ENCODE peak calls at places on chromosomes 12 and 14, in four cellular contexts. One of them, this sample, is unnamed.

GRCh38 chr12:17169726-17170471 is 563.9 kb upstream of the LMO3 start:
- DNase-seq in astrocyte of the cerebellum: no peak
- DNase-seq in sigmoid colon: no peak
- DNase-seq in fibroblast of pulmonary artery: no peak
- DNase-seq in this sample: no peak

GRCh38 chr12:122203968-122204828 is 689 bp downstream of the B3GNT4 start:
- DNase-seq in astrocyte of the cerebellum: no peak
- DNase-seq in sigmoid colon: no peak
- DNase-seq in fibroblast of pulmonary artery: no peak
- DNase-seq in this sample: no peak

GRCh38 chr12:130509454-130509853 is 171.8 kb downstream of the PIWIL1 start:
- DNase-seq in astrocyte of the cerebellum: no peak
- DNase-seq in sigmoid colon: no peak
- DNase-seq in fibroblast of pulmonary artery: no peak
- DNase-seq in this sample: no peak

GRCh38 chr12:122730215-122731014 is at the start of gene HCAR1:
- DNase-seq in astrocyte of the cerebellum: no peak
- DNase-seq in sigmoid colon: no peak
- DNase-seq in fibroblast of pulmonary artery: peak
- DNase-seq in this sample: no peak

GRCh38 chr12:41636658-41637057 is 448.5 kb downstream of the PDZRN4 start:
- DNase-seq in astrocyte of the cerebellum: no peak
- DNase-seq in sigmoid colon: no peak
- DNase-seq in fibroblast of pulmonary artery: no peak
- DNase-seq in this sample: no peak

GRCh38 chr12:92408072-92408900 is 262.6 kb upstream of the BTG1 start:
- DNase-seq in astrocyte of the cerebellum: no peak
- DNase-seq in sigmoid colon: no peak
- DNase-seq in fibroblast of pulmonary artery: peak
- DNase-seq in this sample: peak

GRCh38 chr14:94021416-94022157 is 4.6 kb upstream of the OTUB2 start:
- DNase-seq in astrocyte of the cerebellum: peak
- DNase-seq in sigmoid colon: no peak
- DNase-seq in fibroblast of pulmonary artery: no peak
- DNase-seq in this sample: no peak

GRCh38 chr14:52694761-52695480 is 437 bp downstream of the ERO1A start:
- DNase-seq in astrocyte of the cerebellum: no peak
- DNase-seq in sigmoid colon: no peak
- DNase-seq in fibroblast of pulmonary artery: peak
- DNase-seq in this sample: no peak

GRCh38 chr14:87894920-87895319 is 98.1 kb downstream of the GALC start:
- DNase-seq in astrocyte of the cerebellum: no peak
- DNase-seq in sigmoid colon: no peak
- DNase-seq in fibroblast of pulmonary artery: no peak
- DNase-seq in this sample: no peak

GRCh38 chr12:123705935-123706334 is 6.2 kb upstream of the ATP6V0A2 start:
- DNase-seq in astrocyte of the cerebellum: no peak
- DNase-seq in sigmoid colon: no peak
- DNase-seq in fibroblast of pulmonary artery: peak
- DNase-seq in this sample: no peak

GRCh38 chr12:14664434-14665023 is 31.9 kb downstream of the GUCY2C start:
- DNase-seq in astrocyte of the cerebellum: no peak
- DNase-seq in sigmoid colon: no peak
- DNase-seq in fibroblast of pulmonary artery: peak
- DNase-seq in this sample: no peak

GRCh38 chr14:24246765-24247212 is 4.4 kb upstream of the TINF2 start:
- DNase-seq in astrocyte of the cerebellum: no peak
- DNase-seq in sigmoid colon: no peak
- DNase-seq in fibroblast of pulmonary artery: no peak
- DNase-seq in this sample: no peak

GRCh38 chr14:53022593-53022992 is 71.7 kb upstream of the FERMT2 start:
- DNase-seq in astrocyte of the cerebellum: peak
- DNase-seq in sigmoid colon: no peak
- DNase-seq in fibroblast of pulmonary artery: no peak
- DNase-seq in this sample: no peak

DNA sequence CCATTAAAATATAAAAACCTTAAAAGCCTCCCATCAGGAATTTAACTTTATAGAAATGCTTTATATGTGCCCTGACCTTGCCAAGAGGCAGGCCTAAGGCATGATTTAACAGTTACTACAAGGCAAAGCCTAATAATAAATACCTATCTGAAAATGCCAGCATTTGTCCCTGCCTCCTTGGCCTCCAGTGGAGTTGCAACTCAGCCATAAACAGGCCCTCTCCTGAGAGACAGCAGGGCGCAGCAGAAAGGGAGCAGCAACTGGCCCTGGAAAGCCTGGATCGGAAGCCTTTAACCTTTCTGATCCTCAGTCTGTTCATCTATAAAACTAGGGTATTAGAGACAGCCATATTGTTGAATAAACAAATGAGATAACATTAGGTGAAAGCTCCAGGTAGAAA is 324.4 kb downstream of the PAWR start:
- DNase-seq in astrocyte of the cerebellum: no peak
- DNase-seq in sigmoid colon: no peak
- DNase-seq in fibroblast of pulmonary artery: no peak
- DNase-seq in this sample: no peak
- TF ChIP-seq CTCF in astrocyte of the cerebellum: no peak
- TF ChIP-seq CTCF in sigmoid colon: no peak
- TF ChIP-seq CTCF in fibroblast of pulmonary artery: no peak
- TF ChIP-seq CTCF in this sample: no peak

DNA sequence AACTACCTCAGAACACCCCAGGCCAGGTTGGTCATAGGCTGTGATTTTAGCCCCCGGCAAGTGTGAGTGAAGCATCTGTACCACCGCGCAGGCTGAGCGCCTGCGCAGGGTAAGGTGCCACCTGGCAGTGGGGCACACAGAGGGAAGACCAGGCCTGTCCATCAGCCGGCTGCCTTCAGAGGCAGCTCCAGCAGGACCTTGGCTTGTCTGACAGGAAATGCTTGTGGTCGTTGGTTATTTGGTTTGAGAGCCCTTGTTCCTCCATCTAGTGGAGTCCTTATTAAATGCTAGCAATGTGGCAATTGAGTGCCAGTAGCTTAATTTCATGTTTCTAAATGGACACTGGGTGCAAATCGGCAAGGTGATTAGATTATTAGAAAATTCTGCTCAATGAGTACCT is 27.5 kb downstream of the SLC25A29 start:
- DNase-seq in astrocyte of the cerebellum: peak
- DNase-seq in sigmoid colon: no peak
- DNase-seq in fibroblast of pulmonary artery: peak
- DNase-seq in this sample: peak
- TF ChIP-seq CTCF in astrocyte of the cerebellum: peak
- TF ChIP-seq CTCF in sigmoid colon: no peak
- TF ChIP-seq CTCF in fibroblast of pulmonary artery: peak
- TF ChIP-seq CTCF in this sample: peak

GRCh38 chr14:61171687-61172086 is 109.5 kb downstream of the TMEM30B start:
- DNase-seq in astrocyte of the cerebellum: no peak
- DNase-seq in sigmoid colon: no peak
- DNase-seq in fibroblast of pulmonary artery: no peak
- DNase-seq in this sample: no peak

GRCh38 chr14:61168126-61168525 is 113.0 kb downstream of the TMEM30B start:
- DNase-seq in astrocyte of the cerebellum: no peak
- DNase-seq in sigmoid colon: no peak
- DNase-seq in fibroblast of pulmonary artery: no peak
- DNase-seq in this sample: no peak

DNA sequence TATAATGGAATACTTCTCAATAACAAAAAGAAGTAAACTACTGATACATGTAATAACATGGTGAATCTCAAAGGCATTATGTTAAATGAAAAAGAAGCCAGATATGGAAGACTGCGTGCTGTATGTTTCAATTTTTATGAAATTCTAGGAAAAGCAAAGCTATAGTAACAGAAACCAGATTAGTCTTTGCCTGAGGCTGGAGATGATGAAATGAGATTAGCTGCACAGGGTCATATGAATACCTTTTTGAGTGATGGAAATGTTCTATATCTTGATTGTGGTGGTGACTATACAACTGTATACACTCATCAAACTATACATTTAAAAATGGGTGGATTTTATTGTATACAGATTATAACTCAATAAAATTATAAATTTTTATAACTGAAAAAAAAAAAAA is 113.5 kb downstream of the TMEM30B start:
- DNase-seq in astrocyte of the cerebellum: no peak
- DNase-seq in sigmoid colon: no peak
- DNase-seq in fibroblast of pulmonary artery: no peak
- DNase-seq in this sample: no peak
- TF ChIP-seq CTCF in astrocyte of the cerebellum: no peak
- TF ChIP-seq CTCF in sigmoid colon: no peak
- TF ChIP-seq CTCF in fibroblast of pulmonary artery: no peak
- TF ChIP-seq CTCF in this sample: no peak

GRCh38 chr14:64442300-64442988 is 22.9 kb upstream of the AKAP5 start:
- DNase-seq in astrocyte of the cerebellum: no peak
- DNase-seq in sigmoid colon: no peak
- DNase-seq in fibroblast of pulmonary artery: no peak
- DNase-seq in this sample: no peak

GRCh38 chr14:64440494-64440893 is 24.8 kb upstream of the AKAP5 start:
- DNase-seq in astrocyte of the cerebellum: no peak
- DNase-seq in sigmoid colon: no peak
- DNase-seq in fibroblast of pulmonary artery: peak
- DNase-seq in this sample: no peak

GRCh38 chr14:64444140-64444539 is 21.2 kb upstream of the AKAP5 start:
- DNase-seq in astrocyte of the cerebellum: no peak
- DNase-seq in sigmoid colon: no peak
- DNase-seq in fibroblast of pulmonary artery: no peak
- DNase-seq in this sample: no peak

GRCh38 chr14:64447890-64448667 is 17.2 kb upstream of the AKAP5 start:
- DNase-seq in astrocyte of the cerebellum: no peak
- DNase-seq in sigmoid colon: no peak
- DNase-seq in fibroblast of pulmonary artery: no peak
- DNase-seq in this sample: no peak

GRCh38 chr14:64444984-64445845 is 20.1 kb upstream of the AKAP5 start:
- DNase-seq in astrocyte of the cerebellum: peak
- DNase-seq in sigmoid colon: no peak
- DNase-seq in fibroblast of pulmonary artery: peak
- DNase-seq in this sample: no peak
- TF ChIP-seq CTCF in astrocyte of the cerebellum: no peak
- TF ChIP-seq CTCF in sigmoid colon: no peak
- TF ChIP-seq CTCF in fibroblast of pulmonary artery: peak
- TF ChIP-seq CTCF in this sample: no peak

GRCh38 chr12:85569261-85569660 is 266.9 kb downstream of the RASSF9 start:
- DNase-seq in astrocyte of the cerebellum: no peak
- DNase-seq in sigmoid colon: no peak
- DNase-seq in fibroblast of pulmonary artery: no peak
- DNase-seq in this sample: no peak

GRCh38 chr12:85564786-85565185 is 271.4 kb downstream of the RASSF9 start:
- DNase-seq in astrocyte of the cerebellum: no peak
- DNase-seq in sigmoid colon: no peak
- DNase-seq in fibroblast of pulmonary artery: no peak
- DNase-seq in this sample: no peak

GRCh38 chr12:85573635-85574214 is 262.5 kb downstream of the RASSF9 start:
- DNase-seq in astrocyte of the cerebellum: no peak
- DNase-seq in sigmoid colon: no peak
- DNase-seq in fibroblast of pulmonary artery: no peak
- DNase-seq in this sample: no peak

GRCh38 chr12:85572956-85573355 is 263.3 kb downstream of the RASSF9 start:
- DNase-seq in astrocyte of the cerebellum: no peak
- DNase-seq in sigmoid colon: no peak
- DNase-seq in fibroblast of pulmonary artery: no peak
- DNase-seq in this sample: no peak

GRCh38 chr12:85568395-85569103 is 267.7 kb downstream of the RASSF9 start:
- DNase-seq in astrocyte of the cerebellum: no peak
- DNase-seq in sigmoid colon: no peak
- DNase-seq in fibroblast of pulmonary artery: no peak
- DNase-seq in this sample: no peak
- TF ChIP-seq CTCF in astrocyte of the cerebellum: no peak
- TF ChIP-seq CTCF in sigmoid colon: no peak
- TF ChIP-seq CTCF in fibroblast of pulmonary artery: no peak
- TF ChIP-seq CTCF in this sample: no peak

GRCh38 chr12:127496255-127496654 is 770.7 kb upstream of the TMEM132C start:
- DNase-seq in astrocyte of the cerebellum: no peak
- DNase-seq in sigmoid colon: no peak
- DNase-seq in fibroblast of pulmonary artery: no peak
- DNase-seq in this sample: no peak
- TF ChIP-seq CTCF in astrocyte of the cerebellum: no peak
- TF ChIP-seq CTCF in sigmoid colon: no peak
- TF ChIP-seq CTCF in fibroblast of pulmonary artery: no peak
- TF ChIP-seq CTCF in this sample: no peak

GRCh38 chr14:42994001-42994736 is 1387.5 kb downstream of the LRFN5 start:
- DNase-seq in astrocyte of the cerebellum: peak
- DNase-seq in sigmoid colon: no peak
- DNase-seq in fibroblast of pulmonary artery: peak
- DNase-seq in this sample: no peak
- TF ChIP-seq CTCF in astrocyte of the cerebellum: no peak
- TF ChIP-seq CTCF in sigmoid colon: no peak
- TF ChIP-seq CTCF in fibroblast of pulmonary artery: no peak
- TF ChIP-seq CTCF in this sample: no peak

DNA sequence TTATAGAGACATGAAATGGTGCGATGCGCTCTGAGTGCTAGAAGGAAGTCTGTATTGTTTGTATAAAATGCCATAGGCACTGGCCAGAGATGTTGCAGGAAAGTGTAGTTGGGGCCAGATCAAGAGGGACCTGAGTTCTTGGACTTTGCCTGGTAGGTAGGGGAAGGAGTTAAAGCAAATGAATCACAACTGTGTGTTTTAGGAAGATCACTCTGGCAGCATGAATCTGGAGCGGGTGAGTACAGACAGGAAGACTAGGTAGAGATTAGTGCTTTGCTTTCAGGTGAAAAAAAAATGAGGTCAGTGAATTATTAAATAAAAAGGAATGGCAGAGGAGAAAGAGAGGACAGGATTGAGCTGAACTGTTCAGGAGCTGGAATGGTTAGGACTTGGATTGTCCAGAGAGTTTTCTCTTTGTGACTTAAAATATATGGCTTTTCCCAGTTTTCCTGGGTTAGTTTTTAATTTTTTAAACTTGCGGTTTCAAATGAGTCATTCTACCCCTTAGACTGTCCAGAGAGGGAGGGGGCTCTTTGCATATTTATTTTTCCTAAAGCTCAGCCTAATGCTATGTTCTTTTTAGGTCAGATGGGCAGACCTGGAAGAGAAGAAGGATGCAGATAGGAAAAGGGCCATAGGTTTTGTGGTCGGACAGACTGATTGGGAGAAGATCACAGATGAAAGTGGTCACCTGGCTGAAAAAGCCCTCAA is 41.1 kb downstream of the PROX2 start:
- DNase-seq in astrocyte of the cerebellum: no peak
- DNase-seq in sigmoid colon: no peak
- DNase-seq in fibroblast of pulmonary artery: no peak
- DNase-seq in this sample: no peak
- TF ChIP-seq CTCF in astrocyte of the cerebellum: no peak
- TF ChIP-seq CTCF in sigmoid colon: no peak
- TF ChIP-seq CTCF in fibroblast of pulmonary artery: no peak
- TF ChIP-seq CTCF in this sample: no peak

This sample was measured in AG09319.